ENCODE peak calls at places on chromosome 6, in eight cellular contexts. F, Q, Z, X, O, Y, I and R are unnamed samples. For H3K4me1, the result is how much of the 10 kb centered on the place peaks cover.

GRCh38 chr6:98641929-98642328 is 192.4 kb upstream of the POU3F2 start:
- DNase-seq in X (no peak), I (no peak), Y (no peak), F (no peak), O (no peak), Q (peak), Z (no peak), R (no peak)

GRCh38 chr6:112163295-112164257 is 76.2 kb downstream of the FAM229B start:
- DNase-seq in O (peak), F (peak), X (peak), I (no peak), Y (peak), Z (peak), Q (peak), R (peak)

GRCh38 chr6:14037402-14038277 is 79.9 kb upstream of the CD83 start:
- DNase-seq in F (no peak), O (no peak), Y (no peak), I (no peak), Z (no peak), X (no peak), Q (peak), R (no peak)

GRCh38 chr6:74282143-74282689 is 586.2 kb downstream of the CD109 start:
- DNase-seq in Z (no peak), X (no peak), I (no peak), Y (no peak), Q (no peak), O (no peak), F (no peak), R (no peak)

GRCh38 chr6:97958143-97958542 is 675.1 kb upstream of the MMS22L start:
- DNase-seq in X (no peak), Z (no peak), O (no peak), Y (no peak), I (no peak), F (no peak), Q (peak), R (no peak)

GRCh38 chr6:20129290-20130088 is 82.8 kb downstream of the MBOAT1 start:
- DNase-seq in X (no peak), F (no peak), I (no peak), Y (no peak), Q (no peak), O (no peak), Z (no peak), R (no peak)

GRCh38 chr6:29887330-29887818 is 55.0 kb upstream of the HLA-A start:
- DNase-seq in X (peak), Z (peak), F (peak), O (no peak), I (peak), Y (peak), Q (peak), R (peak)

GRCh38 chr6:87722831-87723726 is 21.0 kb upstream of the AKIRIN2 start:
- DNase-seq in F (peak), I (no peak), Q (peak), O (no peak), Y (peak), X (no peak), Z (no peak), R (no peak)

GRCh38 chr6:153001767-153002612 is 519 bp downstream of the MTRF1L start:
- DNase-seq in X (peak), I (no peak), O (peak), Y (no peak), Z (no peak), F (peak), Q (no peak), R (no peak)

GRCh38 chr6:135114355-135115145 is 59.9 kb upstream of the HBS1L start:
- DNase-seq in Y (no peak), F (no peak), O (peak), X (no peak), Z (no peak), I (no peak), Q (no peak), R (no peak)

GRCh38 chr6:156685823-156686428 is 91.3 kb upstream of the ARID1B start:
- DNase-seq in F (no peak), Y (no peak), Z (no peak), Q (no peak), X (no peak), I (no peak), O (no peak), R (no peak)

GRCh38 chr6:31114540-31114876 is at the start of gene PSORS1C1:
- DNase-seq in Y (peak), O (no peak), I (peak), X (no peak), F (peak), Q (peak), Z (peak), R (no peak)

GRCh38 chr6:160931378-160932343 is 59.9 kb upstream of the MAP3K4 start:
- DNase-seq in Y (no peak), Q (no peak), X (peak), Z (no peak), O (no peak), I (no peak), F (no peak), R (no peak)

GRCh38 chr6:15066433-15067337 is 179.2 kb upstream of the JARID2 start:
- DNase-seq in Q (peak), X (no peak), Z (no peak), Y (no peak), F (peak), I (peak), O (no peak), R (no peak)

GRCh38 chr6:149271348-149272340 is 45.9 kb upstream of the TAB2 start:
- DNase-seq in Z (no peak), I (no peak), X (peak), O (peak), F (no peak), Y (no peak), Q (no peak), R (peak)

GRCh38 chr6:30684386-30685156 is 1.9 kb downstream of the PPP1R18 start:
- DNase-seq in Y (no peak), Q (peak), X (no peak), I (no peak), O (peak), F (peak), Z (no peak), R (peak)

GRCh38 chr6:84422380-84422968 is 195.0 kb upstream of the CEP162 start:
- DNase-seq in X (no peak), Q (peak), O (peak), I (no peak), Z (no peak), F (peak), Y (no peak), R (no peak)

GRCh38 chr6:84623956-84624680 is 140.3 kb downstream of the TBX18 start:
- DNase-seq in Z (no peak), Q (peak), X (no peak), F (no peak), O (no peak), I (no peak), Y (no peak), R (no peak)

GRCh38 chr6:89895273-89895874 is 1.1 kb downstream of the GJA10 start:
- DNase-seq in O (peak), Q (peak), Z (no peak), F (peak), Y (no peak), I (no peak), X (no peak), R (no peak)

GRCh38 chr6:52548999-52549398 is 27.9 kb downstream of the TRAM2 start:
- DNase-seq in Z (no peak), Y (no peak), I (no peak), X (no peak), O (no peak), Q (no peak), F (no peak), R (no peak)

GRCh38 chr6:52551483-52552277 is 25.2 kb downstream of the TRAM2 start:
- DNase-seq in Y (peak), I (no peak), F (peak), X (no peak), O (no peak), Q (peak), Z (no peak), R (no peak)

GRCh38 chr6:52549428-52549827 is 27.4 kb downstream of the TRAM2 start:
- DNase-seq in O (peak), I (no peak), Z (no peak), Q (no peak), X (no peak), Y (no peak), F (no peak), R (no peak)

GRCh38 chr6:52548353-52548713 is 28.5 kb downstream of the TRAM2 start:
- DNase-seq in X (no peak), F (no peak), Z (no peak), Q (no peak), O (peak), I (no peak), Y (no peak), R (no peak)

DNA sequence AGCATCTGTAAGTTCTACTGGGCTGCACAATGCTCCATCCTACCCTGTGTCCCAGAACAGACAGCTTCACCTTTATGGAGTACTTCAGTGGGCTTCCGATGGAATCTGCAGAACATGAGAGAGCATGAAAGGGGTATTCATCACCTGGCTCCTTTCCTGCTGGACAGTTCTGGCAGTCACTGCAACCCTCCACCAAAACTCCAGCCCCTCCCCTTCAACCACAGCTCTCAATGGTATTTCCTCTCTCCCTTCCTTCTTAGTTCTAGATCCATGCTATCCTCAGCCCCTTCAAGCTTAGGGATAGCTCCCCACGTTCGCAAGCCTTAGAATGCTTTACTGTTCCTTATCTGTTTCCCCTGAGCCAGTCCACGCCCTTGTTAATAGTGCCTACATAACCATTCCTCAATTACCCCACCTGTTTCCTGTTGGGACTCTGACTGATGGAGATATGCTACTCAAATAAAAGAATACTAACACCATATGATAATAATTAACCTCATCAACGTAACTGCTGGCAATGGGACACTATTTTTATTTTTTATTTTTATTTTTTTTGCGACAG is 26.8 kb downstream of the TRAM2 start:
- DNase-seq in X (no peak), I (no peak), Z (no peak), F (no peak), Q (no peak), Y (no peak), O (no peak), R (no peak)
- H3K4me1 ChIP-seq in X (under half), I (half or more), Z (half or more), F (under half), Q (under half), Y (under half), O (half or more), R (under half)

DNA sequence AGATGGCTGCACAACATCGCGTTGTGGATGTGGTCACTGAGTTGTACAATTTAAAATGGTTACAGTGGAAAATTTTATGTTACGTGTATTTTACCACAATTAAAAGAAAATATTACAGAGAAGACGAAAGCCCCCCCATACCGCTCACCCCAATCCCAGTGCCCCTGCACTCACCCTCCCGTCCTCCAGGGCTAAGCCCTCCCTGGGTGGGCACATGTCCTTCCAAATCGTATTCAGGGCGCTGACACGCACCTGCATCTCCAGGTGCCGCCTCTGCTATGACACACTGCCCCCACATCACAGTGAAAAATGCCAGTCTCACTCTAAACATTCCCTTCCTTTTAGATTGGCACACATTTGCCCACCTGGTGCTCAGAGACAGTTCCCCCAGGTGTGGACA is 49.4 kb downstream of the PSMG4 start:
- DNase-seq in F (no peak), Z (no peak), Q (no peak), X (no peak), Y (no peak), I (no peak), O (no peak), R (no peak)
- H3K4me3 ChIP-seq in F (no peak), Z (no peak), Q (no peak), X (no peak), Y (no peak), I (no peak), O (no peak), R (no peak)

DNA sequence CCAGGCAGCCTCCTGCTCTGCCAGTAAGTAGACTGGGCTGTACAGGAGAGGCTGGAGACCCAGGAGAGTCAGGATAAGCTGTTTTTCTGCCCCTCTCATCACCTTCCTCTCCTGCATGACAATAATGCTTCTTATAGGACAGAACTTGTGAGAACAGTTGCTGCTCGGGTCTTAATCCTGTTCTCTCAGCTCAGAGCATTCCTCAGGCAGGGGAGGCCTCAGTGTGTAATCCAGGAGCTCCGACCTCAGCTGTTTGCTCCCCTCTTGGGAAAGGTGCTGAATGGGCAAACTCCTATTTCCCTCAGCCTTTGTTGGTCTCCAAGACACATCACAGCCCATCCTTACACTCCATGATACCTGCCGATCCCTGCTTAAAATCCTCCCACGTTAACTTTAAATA is 134.9 kb upstream of the LRFN2 start:
- DNase-seq in Z (no peak), F (no peak), Y (no peak), Q (no peak), X (no peak), I (no peak), O (no peak), R (no peak)
- H3K4me1 ChIP-seq in Z (under half), F (under half), Y (under half), Q (under half), X (under half), I (under half), O (half or more), R (under half)

GRCh38 chr6:162234631-162235030 is 492.9 kb downstream of the PRKN start:
- DNase-seq in Z (no peak), X (no peak), Y (no peak), Q (no peak), O (no peak), F (no peak), I (no peak), R (no peak)
- H3K4me3 ChIP-seq in Z (no peak), X (no peak), Y (no peak), Q (no peak), O (no peak), F (no peak), I (no peak), R (no peak)

GRCh38 chr6:7901056-7901455 is 9.5 kb downstream of the TXNDC5 start:
- DNase-seq in I (no peak), O (no peak), Y (no peak), Q (no peak), F (no peak), Z (peak), X (no peak), R (no peak)
- H3K4me1 ChIP-seq in I (under half), O (under half), Y (under half), Q (under half), F (under half), Z (under half), X (under half), R (under half)

DNA sequence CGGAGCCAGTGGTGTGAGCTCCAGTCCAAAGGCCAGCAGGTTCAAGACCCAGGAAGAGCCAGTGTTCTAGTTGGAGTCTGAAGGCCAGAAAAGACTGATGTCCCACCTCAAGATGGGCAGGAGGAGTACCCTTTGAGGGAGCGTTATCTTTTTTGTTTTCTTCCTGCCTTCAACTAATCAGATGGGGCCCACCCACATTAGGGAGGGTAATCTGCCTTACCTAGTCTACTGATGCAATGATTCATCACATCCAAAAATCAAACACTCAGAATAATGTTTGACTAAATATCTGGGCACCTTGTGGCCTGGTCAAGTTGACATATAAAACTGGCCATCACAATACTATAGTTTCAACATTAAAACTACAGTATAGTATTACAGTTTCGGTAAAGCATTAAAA is 19.7 kb downstream of the ZKSCAN3 start:
- DNase-seq in Q (no peak), X (no peak), O (no peak), F (no peak), Z (no peak), I (no peak), Y (no peak), R (no peak)
- H3K4me3 ChIP-seq in Q (no peak), X (no peak), O (no peak), F (no peak), Z (no peak), I (no peak), Y (no peak), R (no peak)

GRCh38 chr6:42400886-42401604 is 50.7 kb downstream of the TRERF1 start:
- DNase-seq in Y (no peak), X (no peak), Z (no peak), O (no peak), Q (no peak), F (no peak), I (no peak), R (no peak)

GRCh38 chr6:42401605-42401935 is 50.2 kb downstream of the TRERF1 start:
- DNase-seq in F (no peak), X (no peak), Q (peak), I (no peak), Y (no peak), Z (no peak), O (no peak), R (no peak)

GRCh38 chr6:42403831-42404230 is 47.9 kb downstream of the TRERF1 start:
- DNase-seq in Y (no peak), F (no peak), X (no peak), I (no peak), Z (no peak), O (no peak), Q (no peak), R (no peak)

GRCh38 chr6:42403415-42403814 is 48.3 kb downstream of the TRERF1 start:
- DNase-seq in O (no peak), F (no peak), Y (no peak), Z (peak), Q (peak), I (no peak), X (no peak), R (no peak)

GRCh38 chr6:42402184-42402583 is 49.5 kb downstream of the TRERF1 start:
- DNase-seq in Y (no peak), Q (peak), F (no peak), O (no peak), Z (no peak), I (no peak), X (no peak), R (peak)
- H3K4me1 ChIP-seq in Y (under half), Q (under half), F (under half), O (half or more), Z (under half), I (half or more), X (half or more), R (half or more)

GRCh38 chr6:27777126-27777525 is 135.1 kb downstream of the OR2B2 start:
- DNase-seq in Z (no peak), Q (no peak), X (no peak), I (no peak), Y (no peak), F (no peak), O (no peak), R (no peak)
- H3K4me3 ChIP-seq in Z (no peak), Q (no peak), X (no peak), I (no peak), Y (no peak), F (no peak), O (no peak), R (no peak)

GRCh38 chr6:192313-192664 is 100.0 kb upstream of the DUSP22 start:
- DNase-seq in O (no peak), I (no peak), Q (no peak), X (no peak), Y (no peak), F (no peak), Z (no peak), R (no peak)
- H3K4me1 ChIP-seq in O (under half), I (under half), Q (under half), X (under half), Y (under half), F (under half), Z (under half), R (half or more)

GRCh38 chr6:26232306-26232949 is 132.6 kb upstream of the BTN3A2 start:
- DNase-seq in X (no peak), Q (no peak), Y (no peak), I (no peak), O (no peak), Z (no peak), F (no peak), R (no peak)
- H3K4me3 ChIP-seq in X (peak), Q (no peak), Y (no peak), I (peak), O (no peak), Z (peak), F (peak), R (peak)